ENCODE peak calls at places on chromosomes 1 and 21, in seven cellular contexts. One of them, this sample, is unnamed.

GRCh38 chr1:31497601-31498000 is 78.7 kb upstream of the TINAGL1 start:
- DNase-seq in SK-N-SH: no peak
- DNase-seq in K562: no peak
- DNase-seq in H1: no peak
- DNase-seq in HCT116: no peak
- DNase-seq in HepG2: no peak
- DNase-seq in GM12878: no peak
- DNase-seq in this sample: no peak

GRCh38 chr1:10755977-10756521 is 40.4 kb downstream of the CASZ1 start:
- DNase-seq in SK-N-SH: peak; percentile 89
- DNase-seq in GM12878: no peak
- DNase-seq in H1: no peak
- DNase-seq in HepG2: no peak
- DNase-seq in K562: peak; percentile 34
- DNase-seq in HCT116: no peak
- DNase-seq in this sample: no peak

GRCh38 chr21:26797878-26798456 is 47.2 kb downstream of the ADAMTS1 start:
- DNase-seq in HCT116: no peak
- DNase-seq in H1: no peak
- DNase-seq in K562: no peak
- DNase-seq in HepG2: no peak
- DNase-seq in SK-N-SH: no peak
- DNase-seq in GM12878: no peak
- DNase-seq in this sample: no peak

GRCh38 chr1:6417961-6418667 is 1.6 kb downstream of the HES2 start:
- DNase-seq in HepG2: no peak
- DNase-seq in HCT116: no peak
- DNase-seq in H1: no peak
- DNase-seq in K562: no peak
- DNase-seq in SK-N-SH: no peak
- DNase-seq in GM12878: no peak
- DNase-seq in this sample: no peak

GRCh38 chr1:162191396-162192322 is 122.2 kb downstream of the NOS1AP start:
- DNase-seq in GM12878: no peak
- DNase-seq in K562: peak; percentile 12
- DNase-seq in H1: no peak
- DNase-seq in HepG2: no peak
- DNase-seq in SK-N-SH: no peak
- DNase-seq in HCT116: no peak
- DNase-seq in this sample: no peak

GRCh38 chr21:34029724-34030528 is 43.5 kb upstream of the MRPS6 start:
- DNase-seq in HCT116: peak; percentile 84
- DNase-seq in GM12878: peak; percentile 87
- DNase-seq in K562: peak; percentile 89
- DNase-seq in HepG2: peak; percentile 23
- DNase-seq in SK-N-SH: peak; percentile 56
- DNase-seq in H1: peak; percentile 66
- DNase-seq in this sample: peak; percentile 55

GRCh38 chr1:40763742-40764532 is 19.6 kb upstream of the KCNQ4 start:
- DNase-seq in H1: no peak
- DNase-seq in SK-N-SH: no peak
- DNase-seq in HepG2: no peak
- DNase-seq in K562: no peak
- DNase-seq in GM12878: peak; percentile 62
- DNase-seq in HCT116: no peak
- DNase-seq in this sample: no peak

GRCh38 chr1:155307247-155307740 is 1.4 kb upstream of the FDPS start:
- DNase-seq in GM12878: no peak
- DNase-seq in K562: peak; percentile 81
- DNase-seq in HepG2: peak; percentile 85
- DNase-seq in H1: no peak
- DNase-seq in SK-N-SH: no peak
- DNase-seq in HCT116: no peak
- DNase-seq in this sample: peak; percentile 55

GRCh38 chr1:67896826-67897225 is 63.6 kb upstream of the GNG12 start:
- DNase-seq in GM12878: no peak
- DNase-seq in HepG2: no peak
- DNase-seq in HCT116: no peak
- DNase-seq in K562: peak; percentile 28
- DNase-seq in SK-N-SH: no peak
- DNase-seq in H1: no peak
- DNase-seq in this sample: no peak

GRCh38 chr1:28882009-28882628 is 32.2 kb upstream of the EPB41 start:
- DNase-seq in GM12878: peak; percentile 41
- DNase-seq in H1: peak; percentile 93
- DNase-seq in K562: peak; percentile 99
- DNase-seq in HepG2: peak; percentile 87
- DNase-seq in SK-N-SH: peak; percentile 83
- DNase-seq in HCT116: peak; percentile 93
- DNase-seq in this sample: peak; percentile 49

GRCh38 chr1:26302733-26303405 is 3.6 kb downstream of the UBXN11 start:
- DNase-seq in HepG2: no peak
- DNase-seq in K562: no peak
- DNase-seq in GM12878: no peak
- DNase-seq in H1: no peak
- DNase-seq in SK-N-SH: no peak
- DNase-seq in HCT116: no peak
- DNase-seq in this sample: no peak

GRCh38 chr1:220927442-220927841 is 48.2 kb downstream of the HLX start:
- DNase-seq in K562: peak; percentile 63
- DNase-seq in GM12878: no peak
- DNase-seq in SK-N-SH: no peak
- DNase-seq in H1: no peak
- DNase-seq in HCT116: no peak
- DNase-seq in HepG2: no peak
- DNase-seq in this sample: no peak

GRCh38 chr1:46133946-46134345 is 1.5 kb upstream of the PIK3R3 start:
- DNase-seq in GM12878: no peak
- DNase-seq in SK-N-SH: no peak
- DNase-seq in H1: no peak
- DNase-seq in K562: no peak
- DNase-seq in HepG2: no peak
- DNase-seq in HCT116: no peak
- DNase-seq in this sample: no peak

GRCh38 chr21:41584603-41585176 is 76.7 kb upstream of the TMPRSS2 start:
- DNase-seq in H1: no peak
- DNase-seq in SK-N-SH: no peak
- DNase-seq in HCT116: no peak
- DNase-seq in HepG2: no peak
- DNase-seq in GM12878: no peak
- DNase-seq in K562: no peak
- DNase-seq in this sample: no peak

GRCh38 chr1:17967623-17968022 is 140.0 kb upstream of the IGSF21 start:
- DNase-seq in HCT116: no peak
- DNase-seq in HepG2: no peak
- DNase-seq in H1: no peak
- DNase-seq in GM12878: no peak
- DNase-seq in K562: no peak
- DNase-seq in SK-N-SH: no peak
- DNase-seq in this sample: no peak

GRCh38 chr1:224800486-224801119 is 128.9 kb upstream of the DNAH14 start:
- DNase-seq in HepG2: no peak
- DNase-seq in GM12878: no peak
- DNase-seq in H1: peak; percentile 54
- DNase-seq in K562: no peak
- DNase-seq in SK-N-SH: no peak
- DNase-seq in HCT116: no peak
- DNase-seq in this sample: no peak

GRCh38 chr1:176460606-176461336 is 2.2 kb upstream of the PAPPA2 start:
- DNase-seq in HCT116: no peak
- DNase-seq in H1: no peak
- DNase-seq in K562: no peak
- DNase-seq in HepG2: no peak
- DNase-seq in SK-N-SH: no peak
- DNase-seq in GM12878: no peak
- DNase-seq in this sample: no peak

GRCh38 chr21:35360870-35361570 is 311.9 kb upstream of the RUNX1 start:
- DNase-seq in K562: no peak
- DNase-seq in HCT116: no peak
- DNase-seq in H1: no peak
- DNase-seq in SK-N-SH: no peak
- DNase-seq in GM12878: no peak
- DNase-seq in HepG2: no peak
- DNase-seq in this sample: peak; percentile 15

GRCh38 chr1:110780600-110781484 is 92.1 kb upstream of the CD53 start:
- DNase-seq in K562: peak; percentile 88
- DNase-seq in HepG2: peak; percentile 40
- DNase-seq in SK-N-SH: peak; percentile 69
- DNase-seq in H1: peak; percentile 83
- DNase-seq in HCT116: peak; percentile 74
- DNase-seq in GM12878: no peak
- DNase-seq in this sample: peak; percentile 85

GRCh38 chr1:63319069-63320023 is 3.0 kb upstream of the FOXD3 start:
- DNase-seq in K562: no peak
- DNase-seq in H1: peak; percentile 77
- DNase-seq in GM12878: no peak
- DNase-seq in HepG2: no peak
- DNase-seq in HCT116: no peak
- DNase-seq in SK-N-SH: peak; percentile 54
- DNase-seq in this sample: no peak

GRCh38 chr1:202858306-202858705 is 30.6 kb downstream of the RABIF start:
- DNase-seq in H1: no peak
- DNase-seq in SK-N-SH: no peak
- DNase-seq in K562: no peak
- DNase-seq in HepG2: no peak
- DNase-seq in HCT116: no peak
- DNase-seq in GM12878: no peak
- DNase-seq in this sample: no peak

GRCh38 chr1:159008744-159009188 is 941 bp upstream of the IFI16 start:
- DNase-seq in HCT116: no peak
- DNase-seq in K562: no peak
- DNase-seq in HepG2: no peak
- DNase-seq in H1: no peak
- DNase-seq in GM12878: peak; percentile 69
- DNase-seq in SK-N-SH: no peak
- DNase-seq in this sample: no peak

GRCh38 chr1:229629251-229629650 is 3.2 kb downstream of the URB2 start:
- DNase-seq in K562: no peak
- DNase-seq in H1: no peak
- DNase-seq in HCT116: no peak
- DNase-seq in SK-N-SH: no peak
- DNase-seq in GM12878: no peak
- DNase-seq in HepG2: no peak
- DNase-seq in this sample: no peak

DNA sequence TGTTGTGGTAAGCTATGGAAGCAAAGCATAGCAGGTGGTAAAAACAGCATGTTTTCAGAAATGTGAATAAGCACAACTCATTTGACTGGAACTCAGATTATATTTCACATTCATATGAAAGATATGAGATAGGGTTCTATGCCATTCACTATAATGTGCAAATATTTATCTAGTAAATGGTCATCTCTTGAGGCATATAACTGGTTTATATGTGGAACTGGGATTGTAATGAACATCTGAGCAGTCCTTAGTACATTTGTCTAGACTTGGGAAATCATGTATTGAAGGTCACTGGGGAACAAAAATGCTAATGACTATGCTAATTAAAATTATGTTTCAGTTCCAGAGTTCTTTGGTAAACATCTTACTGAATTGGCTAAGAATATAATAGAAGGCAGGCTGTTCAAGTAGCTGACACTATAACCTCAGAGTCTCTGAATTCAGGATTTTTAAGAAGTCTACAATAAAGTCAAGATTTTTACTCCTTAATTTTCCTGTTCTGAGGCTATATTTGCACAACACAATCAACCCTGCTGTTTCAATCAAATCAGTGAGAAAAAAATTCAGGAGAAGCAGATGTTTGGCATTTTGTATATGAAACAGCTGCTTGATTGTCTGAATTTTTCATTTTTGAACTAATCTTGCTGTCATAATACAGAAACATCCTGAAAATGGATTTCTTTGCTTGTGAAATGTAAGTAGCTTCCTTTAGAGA is 244.9 kb upstream of the RGS18 start:
- DNase-seq in SK-N-SH: no peak
- DNase-seq in HCT116: no peak
- DNase-seq in H1: no peak
- DNase-seq in HepG2: no peak
- DNase-seq in GM12878: no peak
- DNase-seq in K562: no peak
- DNase-seq in this sample: no peak
- TF ChIP-seq JUND in SK-N-SH: no peak
- TF ChIP-seq JUND in HCT116: no peak
- TF ChIP-seq JUND in H1: no peak
- TF ChIP-seq JUND in HepG2: no peak
- TF ChIP-seq JUND in GM12878: no peak
- TF ChIP-seq JUND in K562: no peak
- TF ChIP-seq JUND in this sample: no peak

GRCh38 chr1:53682369-53682685 is 56.6 kb downstream of the GLIS1 start:
- DNase-seq in HepG2: no peak
- DNase-seq in H1: no peak
- DNase-seq in HCT116: no peak
- DNase-seq in K562: no peak
- DNase-seq in SK-N-SH: no peak
- DNase-seq in GM12878: no peak
- DNase-seq in this sample: no peak
- TF ChIP-seq JUND in HepG2: no peak
- TF ChIP-seq JUND in H1: no peak
- TF ChIP-seq JUND in HCT116: no peak
- TF ChIP-seq JUND in K562: no peak
- TF ChIP-seq JUND in SK-N-SH: no peak
- TF ChIP-seq JUND in GM12878: no peak
- TF ChIP-seq JUND in this sample: no peak

GRCh38 chr1:85818371-85818770 is 110.1 kb upstream of the ZNHIT6 start:
- DNase-seq in SK-N-SH: no peak
- DNase-seq in K562: no peak
- DNase-seq in HepG2: no peak
- DNase-seq in H1: no peak
- DNase-seq in GM12878: no peak
- DNase-seq in HCT116: no peak
- DNase-seq in this sample: no peak
- TF ChIP-seq JUND in SK-N-SH: no peak
- TF ChIP-seq JUND in K562: no peak
- TF ChIP-seq JUND in HepG2: no peak
- TF ChIP-seq JUND in H1: no peak
- TF ChIP-seq JUND in GM12878: no peak
- TF ChIP-seq JUND in HCT116: no peak
- TF ChIP-seq JUND in this sample: no peak

DNA sequence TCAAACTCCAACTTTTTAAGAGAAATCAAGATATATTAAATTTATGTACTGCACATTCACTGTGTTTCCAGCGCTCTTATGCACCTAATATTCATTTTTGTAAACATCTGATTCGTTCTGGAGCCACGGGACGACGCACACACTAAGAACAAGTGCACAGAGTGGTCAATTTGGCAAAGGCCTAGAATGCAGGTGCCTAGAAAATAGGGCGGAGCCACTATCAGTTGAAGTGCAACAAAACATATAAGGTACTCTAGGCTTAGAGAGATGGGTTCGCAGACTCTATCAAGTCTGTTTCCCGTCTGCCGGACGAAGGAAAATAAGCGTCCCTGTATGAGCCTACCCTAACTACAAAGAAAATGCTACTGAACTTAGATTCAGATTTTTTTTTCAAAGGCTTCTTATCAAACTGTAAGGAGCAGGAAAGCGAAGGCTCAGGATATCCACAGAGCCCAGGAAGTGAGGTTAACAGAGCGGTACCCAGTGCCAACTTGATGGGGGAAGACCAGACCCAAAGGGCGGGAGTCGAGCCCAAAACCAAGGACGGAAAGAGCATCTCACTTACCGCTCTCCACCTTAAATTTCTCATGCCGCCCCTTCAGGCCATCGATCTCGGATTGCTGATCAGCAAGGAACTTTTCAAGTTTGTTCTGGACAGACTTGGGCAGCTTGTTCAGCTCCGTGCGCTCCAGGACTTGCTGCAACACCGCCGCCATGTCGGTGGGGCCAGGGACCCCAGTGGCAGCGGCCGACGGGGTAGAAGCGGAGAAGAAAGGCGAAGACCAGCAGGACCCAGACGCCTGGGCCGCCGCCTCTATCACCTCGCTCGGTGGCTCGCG is 521 bp downstream of the TPR start:
- DNase-seq in GM12878: peak; percentile 19
- DNase-seq in K562: peak; percentile 82
- DNase-seq in SK-N-SH: peak; percentile 31
- DNase-seq in HepG2: peak; percentile 54
- DNase-seq in HCT116: peak; percentile 40
- DNase-seq in H1: no peak
- DNase-seq in this sample: peak; percentile 11
- TF ChIP-seq JUND in GM12878: no peak
- TF ChIP-seq JUND in K562: no peak
- TF ChIP-seq JUND in SK-N-SH: no peak
- TF ChIP-seq JUND in HepG2: no peak
- TF ChIP-seq JUND in HCT116: no peak
- TF ChIP-seq JUND in H1: no peak
- TF ChIP-seq JUND in this sample: no peak

This sample was measured in T47D.